ENCODE peak calls at places on chromosomes 1 and 21, in four cellular contexts. I is KBM-7, J is EH, V is activated T-cell treated with anti-CD3 and anti-CD28 coated beads for 1 hour. L is an unnamed sample.

GRCh38 chr1:27275686-27276085 is 41.3 kb downstream of the WDTC1 start:
- DNase-seq in I (no peak), J (no peak), V (no peak), L (no peak)

GRCh38 chr1:36125129-36125991 is at the start of gene COL8A2:
- DNase-seq in I (no peak), J (peak; percentile 14), V (no peak), L (no peak)

GRCh38 chr1:174174461-174175329 is 15.4 kb downstream of the RABGAP1L start:
- DNase-seq in I (no peak), J (no peak), V (no peak), L (no peak)

GRCh38 chr1:56773341-56774066 is 45.7 kb downstream of the FYB2 start:
- DNase-seq in I (no peak), J (peak; percentile 8), V (no peak), L (no peak)

GRCh38 chr1:22117851-22118250 is 25.0 kb downstream of the WNT4 start:
- DNase-seq in I (no peak), J (no peak), V (no peak), L (peak; percentile 50)

GRCh38 chr1:205590777-205591513 is 40.9 kb downstream of the ELK4 start:
- DNase-seq in I (no peak), J (no peak), V (no peak), L (no peak)

GRCh38 chr1:71561729-71562128 is 480.9 kb upstream of the ZRANB2 start:
- DNase-seq in I (no peak), J (peak; percentile 84), V (no peak), L (peak; percentile 2)

GRCh38 chr1:39213511-39214002 is 9.1 kb downstream of the MACF1 start:
- DNase-seq in I (no peak), J (peak; percentile 93), V (no peak), L (peak; percentile 40)

GRCh38 chr1:222950892-222951291 is 136.1 kb downstream of the DISP1 start:
- DNase-seq in I (no peak), J (no peak), V (no peak), L (no peak)

GRCh38 chr1:211920602-211921226 is 90.2 kb upstream of the LPGAT1 start:
- DNase-seq in I (no peak), J (peak; percentile 13), V (no peak), L (no peak)

GRCh38 chr21:19237603-19238002 is 834.0 kb upstream of the TMPRSS15 start:
- DNase-seq in I (no peak), J (no peak), V (no peak), L (no peak)

GRCh38 chr1:221302357-221303147 is 423.3 kb downstream of the HLX start:
- DNase-seq in I (no peak), J (no peak), V (no peak), L (no peak)

GRCh38 chr1:227944931-227945890 is 2.5 kb downstream of the WNT9A start:
- DNase-seq in I (no peak), J (no peak), V (no peak), L (no peak)

GRCh38 chr1:75602486-75602885 is 8.4 kb downstream of the SLC44A5 start:
- DNase-seq in I (no peak), J (no peak), V (no peak), L (no peak)

GRCh38 chr1:155591770-155592169 is 18.2 kb upstream of the MSTO1 start:
- DNase-seq in I (peak; percentile 69), J (peak; percentile 71), V (no peak), L (peak; percentile 82)